ENCODE peak calls at places on chromosomes 16 and 17, in four cellular contexts. B is fibroblast of the aortic adventitia, I is HFFc6, A is sigmoid colon. Z is an unnamed sample.

GRCh38 chr17:18925187-18925586 is 26.8 kb upstream of the SLC5A10 start:
- DNase-seq in A (no peak), I (no peak), B (no peak), Z (no peak)

GRCh38 chr17:55160501-55160900 is 104.3 kb upstream of the HLF start:
- DNase-seq in A (no peak), B (no peak), I (no peak), Z (no peak)

GRCh38 chr17:45640141-45640850 is 143.8 kb upstream of the CRHR1 start:
- DNase-seq in I (peak; percentile 49), B (peak; percentile 81), A (peak; percentile 73), Z (peak; percentile 89)

GRCh38 chr16:12110361-12111107 is 134.0 kb downstream of the SNX29 start:
- DNase-seq in A (no peak), I (no peak), B (no peak), Z (no peak)

GRCh38 chr17:58335779-58336455 is 7.3 kb upstream of the TSPOAP1 start:
- DNase-seq in I (no peak), A (peak; percentile 58), B (no peak), Z (no peak)

GRCh38 chr16:72905581-72905980 is 142.3 kb downstream of the ZFHX3 start:
- DNase-seq in A (no peak), B (peak; percentile 11), I (peak; percentile 43), Z (no peak)

GRCh38 chr17:38750312-38751121 is 2.0 kb upstream of the PSMB3 start:
- DNase-seq in I (no peak), A (no peak), B (peak; percentile 21), Z (no peak)

GRCh38 chr17:44664867-44665266 is 8.6 kb downstream of the MEIOC start:
- DNase-seq in B (no peak), A (no peak), I (no peak), Z (no peak)

GRCh38 chr17:6000426-6000825 is 69.8 kb upstream of the WSCD1 start:
- DNase-seq in B (no peak), A (no peak), I (no peak), Z (no peak)

GRCh38 chr16:65510850-65511249 is 389.0 kb upstream of the CDH11 start:
- DNase-seq in I (no peak), A (no peak), B (no peak), Z (peak; percentile 40)

GRCh38 chr16:30956601-30957455 is 726 bp upstream of the SETD1A start:
- DNase-seq in A (peak; percentile 93), I (peak; percentile 87), B (peak; percentile 84), Z (peak; percentile 93)
- TF ChIP-seq CTCF in A (no peak), I (peak; percentile 58), B (peak; percentile 32), Z (peak; percentile 48)

DNA sequence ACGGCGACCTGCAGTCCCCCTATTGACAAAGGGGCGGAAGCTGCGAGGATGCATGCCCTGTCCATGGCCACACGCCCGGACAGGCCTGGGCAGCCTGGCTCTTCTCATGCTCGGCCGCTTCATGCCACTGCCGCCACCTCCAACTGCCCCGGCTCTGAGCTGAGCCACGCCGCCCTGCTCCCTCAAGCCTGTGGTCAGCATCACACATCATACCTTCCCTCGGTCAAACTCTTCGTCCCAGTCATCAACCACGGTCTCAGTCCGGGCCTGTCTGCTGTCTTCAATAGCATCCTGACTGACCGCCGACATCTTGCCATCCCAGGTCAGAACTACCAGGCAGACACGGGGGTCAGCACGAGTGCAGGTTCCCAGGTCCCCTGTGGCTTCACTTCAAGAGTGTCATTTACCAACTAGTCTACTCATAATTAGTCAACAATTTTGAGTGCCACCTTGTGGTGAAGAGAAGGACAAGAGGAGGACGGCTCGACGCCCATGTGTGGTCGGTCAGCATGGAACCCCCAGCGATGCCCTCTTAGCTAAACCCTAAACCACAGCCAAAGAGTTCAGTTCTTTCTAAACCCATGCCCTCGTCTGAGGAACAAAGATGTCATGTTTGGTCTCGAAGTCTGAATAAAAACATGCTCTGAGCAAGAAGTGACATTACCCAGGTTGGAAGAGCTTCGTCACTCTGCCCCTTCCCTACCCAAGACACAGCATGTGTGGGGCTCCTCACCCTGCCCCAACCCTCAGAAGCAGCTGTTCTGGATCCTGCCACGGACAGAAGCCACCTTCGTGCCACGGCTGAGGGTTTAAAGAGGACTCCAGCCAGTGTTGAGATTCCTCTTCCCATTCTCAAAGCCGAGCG is 16.9 kb upstream of the CYTH1 start:
- DNase-seq in A (no peak), B (peak; percentile 26), I (no peak), Z (no peak)
- TF ChIP-seq CTCF in A (no peak), B (peak; percentile 34), I (peak; percentile 66), Z (peak; percentile 53)

DNA sequence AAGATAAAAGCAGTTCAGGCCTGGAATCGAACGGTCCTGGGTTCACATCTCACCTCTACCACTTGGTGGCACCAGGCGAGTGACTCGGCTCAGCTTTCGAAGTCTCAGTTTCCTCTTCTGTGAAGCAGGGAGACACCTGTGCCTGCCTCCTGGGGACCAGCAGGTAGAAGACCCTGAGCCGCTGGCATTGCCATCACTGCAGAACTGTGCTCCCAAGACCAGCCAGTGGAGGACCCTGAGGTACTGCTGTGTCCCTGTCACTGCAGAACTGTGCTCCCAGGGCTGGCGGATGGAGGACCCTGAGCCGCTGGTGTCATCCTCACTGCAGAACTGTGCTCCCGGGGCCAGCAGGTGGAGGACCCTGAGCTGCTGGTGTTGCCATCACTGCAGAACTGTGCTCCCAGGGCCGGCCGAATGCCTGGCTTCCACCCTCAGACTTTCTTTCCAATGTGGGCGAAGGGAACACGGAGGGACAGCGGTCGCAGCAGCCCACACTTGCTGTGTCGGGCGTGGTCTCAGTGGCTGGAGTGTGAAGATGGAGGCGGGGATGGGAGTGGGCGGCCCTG is 8.7 kb upstream of the SLC7A5 start:
- DNase-seq in A (no peak), I (no peak), B (no peak), Z (no peak)
- TF ChIP-seq CTCF in A (no peak), I (peak; percentile 56), B (no peak), Z (peak; percentile 33)

DNA sequence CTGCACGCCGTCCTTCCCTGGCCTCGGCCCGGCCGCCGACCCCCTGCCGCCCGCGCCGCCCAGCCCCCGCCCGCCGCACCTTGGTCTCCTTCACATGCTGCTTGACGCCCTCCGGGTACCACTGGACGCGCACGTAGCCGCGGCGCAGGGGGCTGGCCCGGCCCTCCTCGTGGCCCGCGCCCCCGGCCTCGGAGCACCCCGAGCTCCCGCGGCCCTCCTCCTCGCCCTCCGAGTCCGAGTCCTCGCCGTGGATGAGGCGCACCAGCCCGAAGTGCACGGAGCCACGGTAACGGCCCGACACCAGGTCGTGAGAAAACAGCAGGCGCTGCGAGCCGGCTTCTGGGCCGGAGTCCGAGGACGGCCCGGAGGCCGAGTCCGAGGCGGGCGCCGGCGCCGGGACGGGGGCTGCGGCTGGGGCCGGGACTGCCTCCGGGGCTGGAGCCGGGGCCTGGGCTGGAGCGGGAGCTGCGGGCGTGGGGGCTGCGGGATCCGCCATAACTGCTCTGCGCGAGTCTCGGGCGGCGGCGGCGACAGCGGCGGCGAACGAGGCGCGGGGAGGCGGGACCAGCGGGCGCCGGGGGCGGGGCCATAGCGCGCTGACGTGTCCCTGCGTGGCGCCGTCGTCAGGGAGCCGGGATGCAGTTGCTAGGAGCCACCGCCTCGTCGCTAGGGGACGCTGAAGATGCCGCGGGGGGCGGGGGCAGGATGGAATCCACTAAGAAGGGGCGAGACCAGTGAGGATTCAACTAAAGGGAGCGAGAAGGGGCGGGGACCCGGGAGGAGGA is at the start of gene UBE2O:
- DNase-seq in I (peak; percentile 83), B (peak; percentile 76), A (peak; percentile 89), Z (peak; percentile 96)
- TF ChIP-seq CTCF in I (peak; percentile 78), B (peak; percentile 36), A (no peak), Z (peak; percentile 60)

GRCh38 chr17:17494499-17495447 is 1.4 kb downstream of the RASD1 start:
- DNase-seq in A (peak; percentile 79), I (no peak), B (no peak), Z (no peak)
- TF ChIP-seq CTCF in A (no peak), I (no peak), B (no peak), Z (no peak)

Z was measured in osteocyte.